ENCODE peak calls at places on chromosomes 2 and 18, in four cellular contexts. L is H1, K is HepG2, H is GM12878. M is an unnamed sample. For H3K4me1, the result is how much of the 10 kb centered on the place peaks cover.

GRCh38 chr2:12437144-12437543 is 279.6 kb upstream of the TRIB2 start:
- DNase-seq in L (no peak), K (no peak), H (no peak), M (no peak)

GRCh38 chr2:168241208-168241607 is 6.2 kb downstream of the STK39 start:
- DNase-seq in L (no peak), H (no peak), K (no peak), M (no peak)

GRCh38 chr2:104856086-104856972 is 2.4 kb downstream of the POU3F3 start:
- DNase-seq in H (no peak), L (no peak), K (no peak), M (no peak)

GRCh38 chr2:41914936-41915335 is 132.9 kb upstream of the PKDCC start:
- DNase-seq in H (no peak), L (no peak), K (no peak), M (no peak)

GRCh38 chr2:67159929-67160328 is 237.2 kb upstream of the ETAA1 start:
- DNase-seq in K (no peak), H (no peak), L (no peak), M (no peak)

GRCh38 chr2:30165050-30165520 is 18.3 kb downstream of the YPEL5 start:
- DNase-seq in L (peak), H (peak), K (peak), M (peak)

GRCh38 chr2:204027105-204027504 is 90.5 kb downstream of the ICOS start:
- DNase-seq in K (no peak), H (no peak), L (no peak), M (no peak)

GRCh38 chr2:241571821-241572620 is 13.5 kb downstream of the BOK start:
- DNase-seq in H (no peak), K (no peak), L (no peak), M (no peak)

GRCh38 chr2:238854699-238855111 is 6.8 kb downstream of the TWIST2 start:
- DNase-seq in L (no peak), K (no peak), H (no peak), M (no peak)

GRCh38 chr2:19035238-19035637 is 323.2 kb downstream of the OSR1 start:
- DNase-seq in L (no peak), K (no peak), H (no peak), M (no peak)

GRCh38 chr2:64120928-64121327 is 23.3 kb downstream of the PELI1 start:
- DNase-seq in L (no peak), H (no peak), K (no peak), M (no peak)

GRCh38 chr18:49487711-49488310 is 777 bp upstream of the C18orf32 start:
- DNase-seq in H (no peak), L (no peak), K (no peak), M (no peak)

GRCh38 chr2:166382-166781 is 97.5 kb downstream of the SH3YL1 start:
- DNase-seq in L (no peak), H (no peak), K (no peak), M (no peak)

GRCh38 chr2:229714736-229715541 is 584 bp upstream of the DNER start:
- DNase-seq in H (no peak), K (peak), L (peak), M (peak)

GRCh38 chr2:120564213-120565094 is 171.2 kb upstream of the GLI2 start:
- DNase-seq in K (peak), H (no peak), L (no peak), M (no peak)

GRCh38 chr2:176652300-176653182 is 383.3 kb downstream of the MTX2 start:
- DNase-seq in L (no peak), H (no peak), K (peak), M (no peak)

GRCh38 chr18:39105095-39105494 is 1539.5 kb upstream of the CELF4 start:
- DNase-seq in H (no peak), L (no peak), K (no peak), M (no peak)

GRCh38 chr2:130963849-130964793 is 127.4 kb downstream of the ARHGEF4 start:
- DNase-seq in L (peak), K (no peak), H (no peak), M (peak)

GRCh38 chr2:196234672-196235071 is 63.3 kb upstream of the STK17B start:
- DNase-seq in L (no peak), H (peak), K (no peak), M (no peak)

GRCh38 chr2:211745295-211746097 is 793.1 kb downstream of the ERBB4 start:
- DNase-seq in L (peak), H (no peak), K (peak), M (peak)
- TF ChIP-seq SUZ12 in L (no peak), H (no peak), K (no peak), M (no peak)

GRCh38 chr2:199160081-199160480 is 297.7 kb downstream of the SATB2 start:
- DNase-seq in K (no peak), H (no peak), L (no peak), M (no peak)
- H3K4me3 ChIP-seq in K (no peak), H (no peak), L (no peak), M (no peak)

GRCh38 chr2:163737563-163737962 is 1.8 kb upstream of the FIGN start:
- DNase-seq in L (no peak), K (no peak), H (no peak), M (no peak)
- H3K4me1 ChIP-seq in L (under half), K (under half), H (under half), M (under half)

GRCh38 chr2:230946429-230947234 is 21.6 kb upstream of the GPR55 start:
- DNase-seq in K (no peak), L (no peak), H (no peak), M (no peak)
- TF ChIP-seq SUZ12 in K (no peak), L (no peak), H (no peak), M (no peak)

GRCh38 chr2:26692814-26693286 is 328 bp downstream of the KCNK3 start:
- DNase-seq in K (no peak), H (no peak), L (peak), M (peak)

GRCh38 chr2:26693287-26693849 is 846 bp downstream of the KCNK3 start:
- DNase-seq in L (no peak), H (no peak), K (no peak), M (no peak)

GRCh38 chr2:26696352-26696816 is 3.9 kb downstream of the KCNK3 start:
- DNase-seq in L (peak), K (no peak), H (no peak), M (no peak)

GRCh38 chr2:26691881-26692813 is at the start of gene KCNK3:
- DNase-seq in K (no peak), L (no peak), H (no peak), M (no peak)

GRCh38 chr2:26694001-26694400 is 1.5 kb downstream of the KCNK3 start:
- DNase-seq in L (no peak), K (no peak), H (no peak), M (no peak)
- H3K4me3 ChIP-seq in L (no peak), K (no peak), H (no peak), M (no peak)

M was measured in NT2/D1.